ENCODE peak calls at places on chromosome X, in seven cellular contexts. One of them, this sample, is unnamed. For H3K9me3, the result is how much of the 10 kb centered on the place peaks cover.

GRCh38 chrX:111041018-111041462 is 55.0 kb upstream of the PAK3 start:
- DNase-seq in endothelial cell of umbilical vein: no peak
- DNase-seq in endodermal cell: no peak
- DNase-seq in SK-N-SH: no peak
- DNase-seq in ovary: no peak
- DNase-seq in body of pancreas: peak
- DNase-seq in heart right ventricle: no peak
- DNase-seq in this sample: no peak

GRCh38 chrX:18892881-18893280 is 91.0 kb downstream of the PHKA2 start:
- DNase-seq in endothelial cell of umbilical vein: no peak
- DNase-seq in endodermal cell: no peak
- DNase-seq in SK-N-SH: no peak
- DNase-seq in ovary: no peak
- DNase-seq in body of pancreas: no peak
- DNase-seq in heart right ventricle: no peak
- DNase-seq in this sample: no peak

GRCh38 chrX:69379412-69379811 is 124.7 kb upstream of the NALF2 start:
- DNase-seq in endothelial cell of umbilical vein: no peak
- DNase-seq in endodermal cell: no peak
- DNase-seq in SK-N-SH: no peak
- DNase-seq in ovary: no peak
- DNase-seq in body of pancreas: no peak
- DNase-seq in heart right ventricle: no peak
- DNase-seq in this sample: no peak

GRCh38 chrX:39766085-39766726 is 331.6 kb downstream of the BCOR start:
- DNase-seq in endothelial cell of umbilical vein: no peak
- DNase-seq in endodermal cell: peak
- DNase-seq in SK-N-SH: no peak
- DNase-seq in ovary: no peak
- DNase-seq in body of pancreas: no peak
- DNase-seq in heart right ventricle: no peak
- DNase-seq in this sample: no peak

GRCh38 chrX:9341305-9342201 is 123.3 kb upstream of the TBL1X start:
- DNase-seq in endothelial cell of umbilical vein: peak
- DNase-seq in endodermal cell: no peak
- DNase-seq in SK-N-SH: peak
- DNase-seq in ovary: peak
- DNase-seq in body of pancreas: peak
- DNase-seq in heart right ventricle: peak
- DNase-seq in this sample: peak

GRCh38 chrX:39795591-39795990 is 302.2 kb downstream of the BCOR start:
- DNase-seq in endothelial cell of umbilical vein: no peak
- DNase-seq in endodermal cell: no peak
- DNase-seq in SK-N-SH: no peak
- DNase-seq in ovary: no peak
- DNase-seq in body of pancreas: no peak
- DNase-seq in heart right ventricle: no peak
- DNase-seq in this sample: no peak

GRCh38 chrX:23008431-23009099 is 8.8 kb downstream of the DDX53 start:
- DNase-seq in endothelial cell of umbilical vein: peak
- DNase-seq in endodermal cell: no peak
- DNase-seq in SK-N-SH: peak
- DNase-seq in ovary: no peak
- DNase-seq in body of pancreas: no peak
- DNase-seq in heart right ventricle: no peak
- DNase-seq in this sample: no peak

GRCh38 chrX:7996414-7996813 is 69.2 kb upstream of the PNPLA4 start:
- DNase-seq in endothelial cell of umbilical vein: peak
- DNase-seq in endodermal cell: peak
- DNase-seq in SK-N-SH: peak
- DNase-seq in ovary: no peak
- DNase-seq in body of pancreas: peak
- DNase-seq in heart right ventricle: peak
- DNase-seq in this sample: peak

GRCh38 chrX:80014141-80014940 is at the start of gene TBX22:
- DNase-seq in endothelial cell of umbilical vein: no peak
- DNase-seq in endodermal cell: peak
- DNase-seq in SK-N-SH: no peak
- DNase-seq in ovary: no peak
- DNase-seq in body of pancreas: no peak
- DNase-seq in heart right ventricle: no peak
- DNase-seq in this sample: no peak

GRCh38 chrX:29634516-29634915 is 580.8 kb upstream of the MAGEB2 start:
- DNase-seq in endothelial cell of umbilical vein: no peak
- DNase-seq in endodermal cell: no peak
- DNase-seq in SK-N-SH: no peak
- DNase-seq in ovary: no peak
- DNase-seq in body of pancreas: no peak
- DNase-seq in heart right ventricle: no peak
- DNase-seq in this sample: no peak

GRCh38 chrX:19810809-19811208 is 76.6 kb downstream of the SH3KBP1 start:
- DNase-seq in endothelial cell of umbilical vein: no peak
- DNase-seq in endodermal cell: no peak
- DNase-seq in SK-N-SH: no peak
- DNase-seq in ovary: no peak
- DNase-seq in body of pancreas: no peak
- DNase-seq in heart right ventricle: no peak
- DNase-seq in this sample: no peak

GRCh38 chrX:123736333-123736921 is 3.6 kb upstream of the THOC2 start:
- DNase-seq in endothelial cell of umbilical vein: no peak
- DNase-seq in endodermal cell: no peak
- DNase-seq in SK-N-SH: peak
- DNase-seq in ovary: no peak
- DNase-seq in body of pancreas: no peak
- DNase-seq in heart right ventricle: no peak
- DNase-seq in this sample: no peak

GRCh38 chrX:123854329-123854728 is 5.5 kb upstream of the XIAP start:
- DNase-seq in endothelial cell of umbilical vein: no peak
- DNase-seq in endodermal cell: no peak
- DNase-seq in SK-N-SH: no peak
- DNase-seq in ovary: no peak
- DNase-seq in body of pancreas: no peak
- DNase-seq in heart right ventricle: no peak
- DNase-seq in this sample: no peak

GRCh38 chrX:39791691-39792090 is 306.1 kb downstream of the BCOR start:
- DNase-seq in endothelial cell of umbilical vein: no peak
- DNase-seq in endodermal cell: no peak
- DNase-seq in SK-N-SH: no peak
- DNase-seq in ovary: no peak
- DNase-seq in body of pancreas: no peak
- DNase-seq in heart right ventricle: no peak
- DNase-seq in this sample: no peak

GRCh38 chrX:144717682-144718081 is 529.6 kb upstream of the SPANXN1 start:
- DNase-seq in endothelial cell of umbilical vein: no peak
- DNase-seq in endodermal cell: no peak
- DNase-seq in SK-N-SH: no peak
- DNase-seq in ovary: no peak
- DNase-seq in body of pancreas: no peak
- DNase-seq in heart right ventricle: no peak
- DNase-seq in this sample: no peak

GRCh38 chrX:144722307-144722706 is 525.0 kb upstream of the SPANXN1 start:
- DNase-seq in endothelial cell of umbilical vein: no peak
- DNase-seq in endodermal cell: peak
- DNase-seq in SK-N-SH: no peak
- DNase-seq in ovary: no peak
- DNase-seq in body of pancreas: no peak
- DNase-seq in heart right ventricle: no peak
- DNase-seq in this sample: no peak
- H3K9me3 ChIP-seq in endothelial cell of umbilical vein: under half
- H3K9me3 ChIP-seq in endodermal cell: under half
- H3K9me3 ChIP-seq in SK-N-SH: under half
- H3K9me3 ChIP-seq in ovary: under half
- H3K9me3 ChIP-seq in body of pancreas: under half
- H3K9me3 ChIP-seq in heart right ventricle: under half
- H3K9me3 ChIP-seq in this sample: under half

GRCh38 chrX:41005445-41005992 is 79.7 kb upstream of the USP9X start:
- DNase-seq in endothelial cell of umbilical vein: peak
- DNase-seq in endodermal cell: peak
- DNase-seq in SK-N-SH: no peak
- DNase-seq in ovary: no peak
- DNase-seq in body of pancreas: no peak
- DNase-seq in heart right ventricle: no peak
- DNase-seq in this sample: no peak

GRCh38 chrX:41014776-41015175 is 70.5 kb upstream of the USP9X start:
- DNase-seq in endothelial cell of umbilical vein: no peak
- DNase-seq in endodermal cell: no peak
- DNase-seq in SK-N-SH: no peak
- DNase-seq in ovary: no peak
- DNase-seq in body of pancreas: no peak
- DNase-seq in heart right ventricle: no peak
- DNase-seq in this sample: no peak

GRCh38 chrX:41009816-41010187 is 75.4 kb upstream of the USP9X start:
- DNase-seq in endothelial cell of umbilical vein: no peak
- DNase-seq in endodermal cell: no peak
- DNase-seq in SK-N-SH: no peak
- DNase-seq in ovary: no peak
- DNase-seq in body of pancreas: no peak
- DNase-seq in heart right ventricle: no peak
- DNase-seq in this sample: no peak

DNA sequence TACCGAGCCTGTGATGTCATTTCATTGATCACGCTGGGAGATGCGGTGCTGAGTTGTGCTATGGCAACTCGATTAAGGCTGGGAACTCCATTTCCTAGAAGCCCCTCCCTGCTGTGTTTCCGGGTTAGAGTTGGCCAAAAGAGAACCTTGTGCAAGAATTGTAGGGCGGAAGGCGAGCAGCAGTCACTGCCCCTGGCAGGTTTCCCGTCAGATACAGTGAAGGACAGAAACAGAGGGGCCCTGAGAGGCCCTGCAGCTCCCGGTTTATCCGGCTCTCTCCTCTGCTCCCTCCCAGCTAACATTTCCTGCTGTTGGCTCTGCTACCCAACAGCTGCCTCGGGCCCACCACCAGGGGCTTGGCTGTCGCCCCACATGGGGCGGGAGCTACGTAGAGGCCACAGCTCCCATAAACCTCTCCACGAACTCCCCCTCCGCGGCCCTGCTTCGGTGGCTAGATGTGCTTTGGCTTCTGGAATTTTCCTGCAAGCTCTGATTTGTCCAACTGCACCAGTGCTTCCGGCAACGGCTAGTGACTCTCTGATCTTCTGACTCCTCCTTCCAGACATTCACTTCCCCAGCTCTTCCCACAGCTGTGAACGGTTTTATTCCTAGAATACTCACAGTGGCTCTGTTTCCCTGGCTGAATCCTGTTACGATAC is 74.9 kb upstream of the USP9X start:
- DNase-seq in endothelial cell of umbilical vein: peak
- DNase-seq in endodermal cell: peak
- DNase-seq in SK-N-SH: peak
- DNase-seq in ovary: peak
- DNase-seq in body of pancreas: peak
- DNase-seq in heart right ventricle: peak
- DNase-seq in this sample: peak
- TF ChIP-seq CTCF in endothelial cell of umbilical vein: peak
- TF ChIP-seq CTCF in endodermal cell: peak
- TF ChIP-seq CTCF in SK-N-SH: peak
- TF ChIP-seq CTCF in ovary: no peak
- TF ChIP-seq CTCF in body of pancreas: peak
- TF ChIP-seq CTCF in heart right ventricle: peak
- TF ChIP-seq CTCF in this sample: no peak

GRCh38 chrX:153929576-153929975 is 3.5 kb upstream of the ARHGAP4 start:
- DNase-seq in endothelial cell of umbilical vein: no peak
- DNase-seq in endodermal cell: no peak
- DNase-seq in SK-N-SH: no peak
- DNase-seq in ovary: no peak
- DNase-seq in body of pancreas: no peak
- DNase-seq in heart right ventricle: no peak
- DNase-seq in this sample: no peak
- H3K27ac ChIP-seq in endothelial cell of umbilical vein: peak
- H3K27ac ChIP-seq in endodermal cell: no peak
- H3K27ac ChIP-seq in SK-N-SH: peak
- H3K27ac ChIP-seq in ovary: no peak
- H3K27ac ChIP-seq in body of pancreas: no peak
- H3K27ac ChIP-seq in heart right ventricle: peak
- H3K27ac ChIP-seq in this sample: peak

DNA sequence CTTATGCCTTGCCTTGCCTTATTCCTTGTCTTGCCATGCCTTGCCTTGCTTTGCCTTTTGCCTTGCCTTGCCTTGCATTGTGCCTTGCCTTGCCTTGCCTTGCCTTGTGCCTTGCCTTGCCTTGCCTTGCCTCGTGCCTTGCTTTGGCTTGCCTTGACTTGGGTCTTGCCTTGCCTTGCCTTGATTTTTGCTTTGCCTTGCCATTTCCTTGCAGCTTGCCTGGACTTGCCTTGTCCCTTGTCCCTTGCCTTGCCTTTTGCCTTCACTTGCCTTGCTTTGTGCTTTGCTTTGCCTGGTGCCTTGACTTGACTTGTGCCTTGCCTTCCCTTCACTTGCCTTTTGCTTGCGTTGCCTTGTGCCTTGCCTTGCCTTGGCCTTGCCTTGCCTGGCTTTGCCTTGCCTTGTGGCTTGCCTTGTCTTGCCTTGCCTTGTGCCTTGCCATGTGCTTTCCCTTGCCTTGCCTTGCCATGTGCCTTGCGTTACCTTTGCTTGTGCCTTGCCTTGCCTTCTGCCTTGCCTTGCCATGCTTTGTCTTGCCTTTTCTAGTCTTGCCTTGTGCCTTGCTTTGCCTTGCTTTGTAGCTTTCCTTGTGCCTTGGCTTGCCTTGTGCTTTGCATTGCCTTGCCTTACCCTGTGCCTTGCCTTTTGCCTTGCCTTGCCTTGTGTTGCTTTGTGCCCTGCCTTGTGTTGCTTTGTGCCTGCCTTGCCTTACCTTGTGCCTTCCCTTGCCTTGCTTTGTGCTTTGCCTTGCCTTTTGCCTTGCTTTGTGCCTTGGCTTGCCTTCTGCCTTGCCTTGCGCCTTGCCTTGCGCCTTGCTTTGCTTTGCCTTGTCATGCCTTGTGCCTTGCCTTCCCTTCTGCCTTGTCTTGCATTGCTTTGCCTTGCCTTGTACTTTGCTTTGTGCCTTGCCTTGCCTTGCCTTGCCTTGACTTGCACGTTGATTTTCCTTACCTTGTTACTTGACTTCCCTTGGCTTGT is 92.8 kb downstream of the TAB3 start:
- DNase-seq in endothelial cell of umbilical vein: no peak
- DNase-seq in endodermal cell: peak
- DNase-seq in SK-N-SH: no peak
- DNase-seq in ovary: no peak
- DNase-seq in body of pancreas: no peak
- DNase-seq in heart right ventricle: no peak
- DNase-seq in this sample: no peak
- H3K9me3 ChIP-seq in endothelial cell of umbilical vein: under half
- H3K9me3 ChIP-seq in endodermal cell: under half
- H3K9me3 ChIP-seq in SK-N-SH: under half
- H3K9me3 ChIP-seq in ovary: under half
- H3K9me3 ChIP-seq in body of pancreas: under half
- H3K9me3 ChIP-seq in heart right ventricle: under half
- H3K9me3 ChIP-seq in this sample: under half

This sample was measured in CD4-positive, alpha-beta T cell.